ENCODE peak calls at places on chromosome 19, in six cellular contexts. T is cardiac fibroblast, O is renal cortical epithelial cell, K is Kasumi-1, R is GM18507, U is neuronal stem cell. M is an unnamed sample.

GRCh38 chr19:35107541-35107939 is 8.1 kb upstream of the FXYD3 start:
- DNase-seq in U (no peak), K (no peak), R (no peak), T (peak; percentile 61), O (peak; percentile 29), M (no peak)

GRCh38 chr19:54947381-54947780 is at the start of gene NLRP7:
- DNase-seq in T (no peak), U (no peak), O (no peak), R (no peak), K (no peak), M (no peak)

GRCh38 chr19:45972081-45972943 is 1.4 kb downstream of the NOVA2 start:
- DNase-seq in K (peak; percentile 19), U (no peak), O (no peak), R (no peak), T (no peak), M (no peak)

GRCh38 chr19:50264483-50265186 is 61.2 kb downstream of the MYH14 start:
- DNase-seq in K (no peak), R (no peak), O (no peak), U (no peak), T (no peak), M (no peak)

GRCh38 chr19:33175886-33176669 is 18.1 kb upstream of the LRP3 start:
- DNase-seq in R (peak; percentile 23), U (no peak), K (no peak), T (no peak), O (peak; percentile 22), M (no peak)

GRCh38 chr19:37941820-37942515 is 35.0 kb downstream of the SIPA1L3 start:
- DNase-seq in R (no peak), T (no peak), O (peak; percentile 83), K (no peak), U (no peak), M (no peak)

GRCh38 chr19:4597975-4598671 is 38.6 kb upstream of the SEMA6B start:
- DNase-seq in R (peak; percentile 64), U (peak; percentile 77), T (no peak), O (no peak), K (peak; percentile 76), M (peak; percentile 75)

GRCh38 chr19:42097461-42097860 is 21.5 kb downstream of the ZNF574 start:
- DNase-seq in T (no peak), R (no peak), U (no peak), O (no peak), K (no peak), M (no peak)

M was measured in GM12891.